ENCODE peak calls at places on chromosomes 2 and 18, in seven cellular contexts. R, D, V, Q, L, P and A are unnamed samples.

GRCh38 chr2:164717000-164717597 is 95.8 kb upstream of the GRB14 start:
- DNase-seq in D (no peak), L (no peak), Q (no peak), R (peak), V (no peak), P (no peak), A (peak)

GRCh38 chr18:31281437-31281836 is 36.5 kb upstream of the DSG1 start:
- DNase-seq in D (no peak), R (no peak), L (no peak), V (no peak), Q (no peak), P (no peak), A (no peak)

GRCh38 chr2:164903944-164904343 is 51.4 kb downstream of the SLC38A11 start:
- DNase-seq in L (no peak), Q (no peak), R (no peak), V (no peak), D (no peak), P (peak), A (no peak)

GRCh38 chr2:172434821-172435607 is 7.6 kb downstream of the ITGA6 start:
- DNase-seq in L (no peak), D (peak), R (no peak), P (no peak), V (no peak), Q (no peak), A (no peak)

GRCh38 chr18:79522451-79523220 is 126.9 kb downstream of the NFATC1 start:
- DNase-seq in R (no peak), P (peak), V (no peak), D (no peak), Q (peak), L (no peak), A (no peak)

GRCh38 chr2:129876576-129876975 is 102.9 kb upstream of the RAB6C start:
- DNase-seq in D (no peak), R (no peak), P (no peak), Q (no peak), V (no peak), L (no peak), A (no peak)

GRCh38 chr2:73841912-73842738 is 13.4 kb downstream of the STAMBP start:
- DNase-seq in Q (no peak), P (no peak), V (no peak), D (no peak), L (no peak), R (no peak), A (no peak)

GRCh38 chr2:117396161-117396560 is 418.3 kb upstream of the DDX18 start:
- DNase-seq in L (no peak), V (no peak), P (no peak), Q (no peak), R (no peak), D (no peak), A (no peak)

GRCh38 chr2:75605770-75606535 is 40.6 kb upstream of the MRPL19 start:
- DNase-seq in Q (no peak), L (no peak), P (peak), R (peak), V (no peak), D (peak), A (no peak)

GRCh38 chr2:11767779-11768178 is 21.3 kb downstream of the LPIN1 start:
- DNase-seq in Q (no peak), V (no peak), P (no peak), R (no peak), D (no peak), L (no peak), A (no peak)

GRCh38 chr2:42493885-42494433 is at the start of gene KCNG3:
- DNase-seq in Q (peak), L (peak), V (peak), R (peak), P (peak), D (peak), A (no peak)

GRCh38 chr2:191038241-191038725 is 24.3 kb upstream of the STAT1 start:
- DNase-seq in V (no peak), Q (no peak), D (peak), R (peak), P (no peak), L (no peak), A (no peak)

GRCh38 chr2:207869784-207870778 is 100.4 kb upstream of the FZD5 start:
- DNase-seq in R (peak), L (no peak), Q (no peak), D (peak), V (no peak), P (peak), A (peak)